ENCODE peak calls at places on chromosomes 16 and 17, in seven cellular contexts. T, K, Y, E, V, D and J are unnamed samples.

GRCh38 chr16:69283851-69284250 is 27.3 kb upstream of the VPS4A start:
- DNase-seq in T (no peak), K (no peak), Y (no peak), E (no peak), V (no peak), D (no peak), J (no peak)

GRCh38 chr16:58077796-58078195 is 51.4 kb downstream of the CFAP20 start:
- DNase-seq in T (no peak), K (no peak), Y (no peak), E (no peak), V (no peak), D (no peak), J (peak; percentile 24)

GRCh38 chr16:48433849-48434530 is 48.8 kb upstream of the SIAH1 start:
- DNase-seq in T (no peak), K (no peak), Y (no peak), E (no peak), V (no peak), D (no peak), J (no peak)

GRCh38 chr17:50909765-50910661 is 43.9 kb upstream of the TOB1 start:
- DNase-seq in T (no peak), K (no peak), Y (no peak), E (no peak), V (no peak), D (no peak), J (no peak)

GRCh38 chr17:70869402-70870085 is 700.2 kb downstream of the KCNJ2 start:
- DNase-seq in T (no peak), K (no peak), Y (no peak), E (no peak), V (no peak), D (no peak), J (no peak)

GRCh38 chr16:75204410-75204758 is 2.6 kb downstream of the CTRB2 start:
- DNase-seq in T (no peak), K (no peak), Y (no peak), E (no peak), V (no peak), D (no peak), J (no peak)

GRCh38 chr16:22787456-22788189 is 26.3 kb upstream of the HS3ST2 start:
- DNase-seq in T (no peak), K (no peak), Y (no peak), E (no peak), V (no peak), D (no peak), J (peak; percentile 96)

GRCh38 chr17:80106176-80106575 is 4.8 kb downstream of the GAA start:
- DNase-seq in T (no peak), K (no peak), Y (no peak), E (no peak), V (no peak), D (no peak), J (no peak)

GRCh38 chr17:40103082-40103741 is 2.8 kb upstream of the NR1D1 start:
- DNase-seq in T (no peak), K (peak; percentile 61), Y (no peak), E (no peak), V (no peak), D (no peak), J (no peak)

GRCh38 chr16:27174007-27174406 is 29.3 kb upstream of the KDM8 start:
- DNase-seq in T (no peak), K (no peak), Y (no peak), E (no peak), V (no peak), D (no peak), J (peak; percentile 50)

GRCh38 chr17:78486228-78486802 is 90.9 kb downstream of the DNAH17 start:
- DNase-seq in T (no peak), K (no peak), Y (no peak), E (no peak), V (no peak), D (no peak), J (no peak)

GRCh38 chr17:74437702-74438101 is 5.8 kb downstream of the GPRC5C start:
- DNase-seq in T (no peak), K (no peak), Y (no peak), E (no peak), V (no peak), D (no peak), J (no peak)

GRCh38 chr16:81279375-81279774 is 35.4 kb upstream of the GAN start:
- DNase-seq in T (no peak), K (no peak), Y (no peak), E (no peak), V (no peak), D (peak; percentile 47), J (no peak)

GRCh38 chr17:64145751-64146417 is 15.9 kb upstream of the ERN1 start:
- DNase-seq in T (peak; percentile 80), K (peak; percentile 99), Y (peak; percentile 98), E (peak; percentile 100), V (peak; percentile 90), D (peak; percentile 100), J (peak; percentile 99)

GRCh38 chr17:81839301-81839700 is 4.5 kb upstream of the PPP1R27 start:
- DNase-seq in T (no peak), K (no peak), Y (no peak), E (no peak), V (no peak), D (no peak), J (no peak)

GRCh38 chr16:8963010-8963824 is 489 bp downstream of the USP7 start:
- DNase-seq in T (no peak), K (no peak), Y (peak; percentile 40), E (no peak), V (no peak), D (no peak), J (peak; percentile 24)

GRCh38 chr16:53651357-53651756 is 52.3 kb downstream of the RPGRIP1L start:
- DNase-seq in T (no peak), K (peak; percentile 59), Y (no peak), E (no peak), V (no peak), D (no peak), J (no peak)

GRCh38 chr17:63429766-63430165 is 16.3 kb downstream of the CYB561 start:
- DNase-seq in T (no peak), K (no peak), Y (no peak), E (no peak), V (no peak), D (no peak), J (no peak)

GRCh38 chr17:75295220-75296158 is 6.3 kb upstream of the SLC25A19 start:
- DNase-seq in T (no peak), K (no peak), Y (no peak), E (peak; percentile 96), V (no peak), D (no peak), J (no peak)

GRCh38 chr16:75105306-75106061 is 11.1 kb downstream of the LDHD start:
- DNase-seq in T (no peak), K (peak; percentile 24), Y (no peak), E (no peak), V (no peak), D (peak; percentile 83), J (peak; percentile 80)